ENCODE peak calls at places on chromosomes 2 and 18, in five cellular contexts. T, L, S, O and G are unnamed samples.

GRCh38 chr2:137644689-137645088 is 319.6 kb upstream of the HNMT start:
- DNase-seq in T (peak), L (no peak), S (no peak), O (no peak), G (no peak)

GRCh38 chr18:45567123-45567522 is 48.2 kb upstream of the SLC14A2 start:
- DNase-seq in T (no peak), L (no peak), S (peak), O (no peak), G (no peak)

GRCh38 chr2:57045236-57045635 is 861.4 kb downstream of the CCDC85A start:
- DNase-seq in T (no peak), L (no peak), S (no peak), O (no peak), G (no peak)

GRCh38 chr2:675982-676646 is 1.1 kb downstream of the TMEM18 start:
- DNase-seq in T (peak), L (no peak), S (peak), O (peak), G (peak)

GRCh38 chr2:39234754-39235153 is 9.0 kb downstream of the CDKL4 start:
- DNase-seq in T (peak), L (no peak), S (no peak), O (no peak), G (no peak)

GRCh38 chr18:3664563-3665178 is 214.7 kb downstream of the TGIF1 start:
- DNase-seq in T (peak), L (peak), S (no peak), O (peak), G (no peak)

GRCh38 chr18:48541026-48541746 is 2.4 kb downstream of the CTIF start:
- DNase-seq in T (peak), L (peak), S (peak), O (peak), G (peak)

GRCh38 chr2:239267411-239267941 is 133.3 kb downstream of the HDAC4 start:
- DNase-seq in T (peak), L (peak), S (peak), O (no peak), G (peak)

GRCh38 chr2:219444566-219445091 is 10.0 kb downstream of the SPEG start:
- DNase-seq in T (no peak), L (no peak), S (peak), O (no peak), G (no peak)

GRCh38 chr2:109285244-109285651 is 156.2 kb downstream of the SH3RF3 start:
- DNase-seq in T (no peak), L (no peak), S (peak), O (no peak), G (no peak)

GRCh38 chr2:217912030-217913024 is 90.5 kb downstream of the TNS1 start:
- DNase-seq in T (no peak), L (no peak), S (peak), O (no peak), G (no peak)

GRCh38 chr2:180411631-180412030 is 404.5 kb upstream of the CWC22 start:
- DNase-seq in T (no peak), L (no peak), S (no peak), O (no peak), G (no peak)

GRCh38 chr18:31275722-31276463 is 42.1 kb upstream of the DSG1 start:
- DNase-seq in T (peak), L (no peak), S (no peak), O (peak), G (peak)

GRCh38 chr2:55951533-55951932 is 28.0 kb upstream of the EFEMP1 start:
- DNase-seq in T (no peak), L (no peak), S (no peak), O (no peak), G (no peak)

GRCh38 chr18:23069481-23069880 is 65.8 kb upstream of the CABLES1 start:
- DNase-seq in T (no peak), L (no peak), S (no peak), O (no peak), G (no peak)

GRCh38 chr2:164599954-164600589 is 21.2 kb downstream of the GRB14 start:
- DNase-seq in T (peak), L (peak), S (no peak), O (no peak), G (peak)

GRCh38 chr18:61697306-61697909 is 195.4 kb downstream of the RNF152 start:
- DNase-seq in T (no peak), L (no peak), S (no peak), O (no peak), G (no peak)

GRCh38 chr2:174586896-174587295 is 10.7 kb downstream of the WIPF1 start:
- DNase-seq in T (no peak), L (no peak), S (no peak), O (no peak), G (no peak)

GRCh38 chr2:187519419-187520120 is 34.7 kb downstream of the TFPI start:
- DNase-seq in T (no peak), L (no peak), S (no peak), O (peak), G (peak)

GRCh38 chr18:8669571-8669970 is 35.8 kb upstream of the MTCL1 start:
- DNase-seq in T (no peak), L (no peak), S (no peak), O (no peak), G (no peak)

GRCh38 chr2:5187283-5187682 is 504.9 kb upstream of the SOX11 start:
- DNase-seq in T (no peak), L (no peak), S (no peak), O (no peak), G (no peak)

GRCh38 chr2:203758841-203759691 is 52.6 kb downstream of the CD28 start:
- DNase-seq in T (peak), L (no peak), S (no peak), O (no peak), G (no peak)

GRCh38 chr18:34959989-34960388 is 81.2 kb upstream of the MAPRE2 start:
- DNase-seq in T (no peak), L (no peak), S (no peak), O (no peak), G (no peak)

GRCh38 chr2:227545990-227546389 is 52.7 kb upstream of the SCYGR2 start:
- DNase-seq in T (peak), L (peak), S (no peak), O (no peak), G (peak)

GRCh38 chr2:11708106-11708505 is 38.1 kb upstream of the NTSR2 start:
- DNase-seq in T (no peak), L (no peak), S (no peak), O (no peak), G (no peak)

GRCh38 chr2:224145751-224146355 is 106.8 kb upstream of the SERPINE2 start:
- DNase-seq in T (peak), L (peak), S (no peak), O (no peak), G (no peak)

GRCh38 chr2:54303631-54304030 is 47.6 kb upstream of the TSPYL6 start:
- DNase-seq in T (no peak), L (no peak), S (no peak), O (no peak), G (no peak)

GRCh38 chr2:26559044-26559405 is 81.1 kb upstream of the OTOF start:
- DNase-seq in T (no peak), L (no peak), S (no peak), O (no peak), G (no peak)

GRCh38 chr2:236633219-236633570 is 63.6 kb downstream of the ACKR3 start:
- DNase-seq in T (no peak), L (no peak), S (no peak), O (no peak), G (no peak)

GRCh38 chr2:190663839-190664238 is 15.0 kb downstream of the NAB1 start:
- DNase-seq in T (peak), L (no peak), S (no peak), O (no peak), G (no peak)

GRCh38 chr2:231924889-231925275 is 1.3 kb downstream of the NPPC start:
- DNase-seq in T (no peak), L (no peak), S (no peak), O (no peak), G (no peak)

GRCh38 chr2:207772081-207772843 is 2.6 kb upstream of the FZD5 start:
- DNase-seq in T (no peak), L (peak), S (peak), O (no peak), G (no peak)